ENCODE peak calls at places on chromosomes 4 and X, in four cellular contexts. One of them, this sample, is unnamed.

GRCh38 chrX:13398073-13398823 is 78.4 kb upstream of the ATXN3L start:
- DNase-seq in stomach: peak
- DNase-seq in RWPE1: peak
- DNase-seq in psoas muscle: peak
- DNase-seq in this sample: peak

GRCh38 chr4:39020130-39020529 is 12.1 kb downstream of the TMEM156 start:
- DNase-seq in stomach: no peak
- DNase-seq in RWPE1: no peak
- DNase-seq in psoas muscle: no peak
- DNase-seq in this sample: no peak

GRCh38 chr4:181258569-181258968 is 984.6 kb upstream of the TENM3 start:
- DNase-seq in stomach: no peak
- DNase-seq in RWPE1: no peak
- DNase-seq in psoas muscle: no peak
- DNase-seq in this sample: no peak

GRCh38 chr4:3472411-3473141 is 9.5 kb downstream of the DOK7 start:
- DNase-seq in stomach: no peak
- DNase-seq in RWPE1: no peak
- DNase-seq in psoas muscle: peak
- DNase-seq in this sample: no peak

GRCh38 chr4:11782859-11783258 is 354.2 kb upstream of the HS3ST1 start:
- DNase-seq in stomach: no peak
- DNase-seq in RWPE1: no peak
- DNase-seq in psoas muscle: no peak
- DNase-seq in this sample: no peak

GRCh38 chr4:102036619-102037376 is 246.3 kb downstream of the BANK1 start:
- DNase-seq in stomach: no peak
- DNase-seq in RWPE1: no peak
- DNase-seq in psoas muscle: no peak
- DNase-seq in this sample: peak

GRCh38 chr4:149956678-149957077 is 121.6 kb upstream of the DCLK2 start:
- DNase-seq in stomach: no peak
- DNase-seq in RWPE1: no peak
- DNase-seq in psoas muscle: no peak
- DNase-seq in this sample: no peak

GRCh38 chr4:129900430-129900953 is 804.5 kb downstream of the C4orf33 start:
- DNase-seq in stomach: no peak
- DNase-seq in RWPE1: no peak
- DNase-seq in psoas muscle: no peak
- DNase-seq in this sample: no peak

GRCh38 chr4:4625488-4625887 is 83.6 kb upstream of the STX18 start:
- DNase-seq in stomach: no peak
- DNase-seq in RWPE1: no peak
- DNase-seq in psoas muscle: no peak
- DNase-seq in this sample: no peak

GRCh38 chr4:21469438-21470032 is 479.0 kb downstream of the KCNIP4 start:
- DNase-seq in stomach: no peak
- DNase-seq in RWPE1: peak
- DNase-seq in psoas muscle: no peak
- DNase-seq in this sample: peak

GRCh38 chr4:186770446-186771175 is 47.0 kb upstream of the FAT1 start:
- DNase-seq in stomach: no peak
- DNase-seq in RWPE1: peak
- DNase-seq in psoas muscle: no peak
- DNase-seq in this sample: peak

GRCh38 chr4:185774076-185774731 is 37.8 kb downstream of the SORBS2 start:
- DNase-seq in stomach: no peak
- DNase-seq in RWPE1: no peak
- DNase-seq in psoas muscle: no peak
- DNase-seq in this sample: no peak

GRCh38 chr4:15690020-15690809 is 8.6 kb downstream of the FAM200B start:
- DNase-seq in stomach: no peak
- DNase-seq in RWPE1: peak
- DNase-seq in psoas muscle: no peak
- DNase-seq in this sample: peak

GRCh38 chrX:154486052-154486395 is 391 bp downstream of the UBL4A start:
- DNase-seq in stomach: peak
- DNase-seq in RWPE1: no peak
- DNase-seq in psoas muscle: peak
- DNase-seq in this sample: no peak

GRCh38 chrX:4380710-4381109 is 667.3 kb upstream of the PRKX start:
- DNase-seq in stomach: no peak
- DNase-seq in RWPE1: no peak
- DNase-seq in psoas muscle: no peak
- DNase-seq in this sample: no peak

GRCh38 chr4:181008164-181008563 is 1235.0 kb upstream of the TENM3 start:
- DNase-seq in stomach: no peak
- DNase-seq in RWPE1: no peak
- DNase-seq in psoas muscle: no peak
- DNase-seq in this sample: no peak

GRCh38 chrX:147228153-147228552 is 413.6 kb upstream of the CXorf51A start:
- DNase-seq in stomach: no peak
- DNase-seq in RWPE1: no peak
- DNase-seq in psoas muscle: no peak
- DNase-seq in this sample: no peak

GRCh38 chr4:116668190-116668589 is 417.2 kb downstream of the TRAM1L1 start:
- DNase-seq in stomach: no peak
- DNase-seq in RWPE1: no peak
- DNase-seq in psoas muscle: no peak
- DNase-seq in this sample: no peak

GRCh38 chr4:3293410-3294391 is 880 bp downstream of the RGS12 start:
- DNase-seq in stomach: peak
- DNase-seq in RWPE1: no peak
- DNase-seq in psoas muscle: no peak
- DNase-seq in this sample: no peak

GRCh38 chr4:23333946-23334878 is 555.6 kb downstream of the PPARGC1A start:
- DNase-seq in stomach: no peak
- DNase-seq in RWPE1: peak
- DNase-seq in psoas muscle: no peak
- DNase-seq in this sample: peak

GRCh38 chr4:106315476-106315967 is 487 bp downstream of the TBCK start:
- DNase-seq in stomach: no peak
- DNase-seq in RWPE1: peak
- DNase-seq in psoas muscle: no peak
- DNase-seq in this sample: peak

GRCh38 chr4:149708513-149709175 is 107.0 kb downstream of the IQCM start:
- DNase-seq in stomach: no peak
- DNase-seq in RWPE1: peak
- DNase-seq in psoas muscle: no peak
- DNase-seq in this sample: peak

GRCh38 chr4:81418572-81418971 is 53.1 kb downstream of the RASGEF1B start:
- DNase-seq in stomach: no peak
- DNase-seq in RWPE1: no peak
- DNase-seq in psoas muscle: no peak
- DNase-seq in this sample: no peak

GRCh38 chrX:133448512-133449076 is 33.3 kb upstream of the GPC4 start:
- DNase-seq in stomach: no peak
- DNase-seq in RWPE1: no peak
- DNase-seq in psoas muscle: no peak
- DNase-seq in this sample: peak

GRCh38 chr4:176195184-176195978 is at the start of gene SPATA4:
- DNase-seq in stomach: peak
- DNase-seq in RWPE1: peak
- DNase-seq in psoas muscle: peak
- DNase-seq in this sample: peak
- TF ChIP-seq CTCF in stomach: no peak
- TF ChIP-seq CTCF in RWPE1: no peak
- TF ChIP-seq CTCF in psoas muscle: no peak
- TF ChIP-seq CTCF in this sample: no peak

GRCh38 chr4:55004831-55005230 is 120.6 kb downstream of the KDR start:
- DNase-seq in stomach: no peak
- DNase-seq in RWPE1: no peak
- DNase-seq in psoas muscle: peak
- DNase-seq in this sample: no peak

GRCh38 chr4:55010550-55010949 is 114.8 kb downstream of the KDR start:
- DNase-seq in stomach: no peak
- DNase-seq in RWPE1: no peak
- DNase-seq in psoas muscle: no peak
- DNase-seq in this sample: no peak

GRCh38 chr4:55005910-55006309 is 119.5 kb downstream of the KDR start:
- DNase-seq in stomach: no peak
- DNase-seq in RWPE1: no peak
- DNase-seq in psoas muscle: no peak
- DNase-seq in this sample: no peak

GRCh38 chr4:55012363-55013255 is 112.8 kb downstream of the KDR start:
- DNase-seq in stomach: no peak
- DNase-seq in RWPE1: no peak
- DNase-seq in psoas muscle: no peak
- DNase-seq in this sample: no peak

DNA sequence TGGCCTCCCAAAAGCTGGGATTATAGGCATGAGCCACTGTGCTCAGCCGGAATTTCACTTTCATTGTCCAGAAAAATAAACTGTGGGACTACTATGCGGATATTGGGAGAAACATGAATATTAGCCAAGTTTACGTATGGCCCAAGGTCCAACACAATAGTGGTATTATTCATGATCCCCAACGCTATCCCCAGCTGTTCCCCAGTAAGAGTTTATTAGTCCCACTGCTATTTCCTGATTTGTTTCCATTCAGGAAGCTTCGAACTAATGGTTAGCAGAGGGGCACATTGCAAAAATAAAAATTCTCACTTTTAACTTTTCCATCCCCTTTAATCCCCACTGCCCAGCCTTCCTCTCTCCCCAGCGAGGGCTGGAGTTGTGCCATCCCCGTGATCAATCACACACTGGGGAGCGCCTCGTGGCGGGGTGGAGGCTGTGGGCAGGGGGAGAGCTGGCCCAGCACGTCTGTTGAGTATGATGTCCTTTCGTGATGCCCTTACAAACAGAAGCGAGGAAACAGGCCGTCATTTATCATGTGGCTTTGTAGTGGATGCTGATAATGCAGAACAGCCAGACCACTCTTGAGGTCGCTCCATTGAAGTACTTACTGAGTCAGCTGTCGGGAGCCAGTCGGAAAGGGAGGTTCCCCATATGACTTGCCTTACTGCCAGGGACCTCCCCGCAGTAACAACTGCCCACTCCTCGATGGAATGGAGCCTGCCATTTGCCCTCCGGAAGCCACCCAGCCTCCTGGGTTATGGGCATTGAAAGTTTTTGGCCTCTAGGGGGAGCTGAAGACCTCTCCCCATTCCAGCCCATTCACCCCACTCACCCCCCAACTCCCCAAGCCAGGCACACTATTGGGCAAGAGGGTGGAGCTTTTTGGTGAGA is 117.0 kb downstream of the KDR start:
- DNase-seq in stomach: no peak
- DNase-seq in RWPE1: peak
- DNase-seq in psoas muscle: no peak
- DNase-seq in this sample: peak
- TF ChIP-seq CTCF in stomach: peak
- TF ChIP-seq CTCF in RWPE1: peak
- TF ChIP-seq CTCF in psoas muscle: no peak
- TF ChIP-seq CTCF in this sample: peak

DNA sequence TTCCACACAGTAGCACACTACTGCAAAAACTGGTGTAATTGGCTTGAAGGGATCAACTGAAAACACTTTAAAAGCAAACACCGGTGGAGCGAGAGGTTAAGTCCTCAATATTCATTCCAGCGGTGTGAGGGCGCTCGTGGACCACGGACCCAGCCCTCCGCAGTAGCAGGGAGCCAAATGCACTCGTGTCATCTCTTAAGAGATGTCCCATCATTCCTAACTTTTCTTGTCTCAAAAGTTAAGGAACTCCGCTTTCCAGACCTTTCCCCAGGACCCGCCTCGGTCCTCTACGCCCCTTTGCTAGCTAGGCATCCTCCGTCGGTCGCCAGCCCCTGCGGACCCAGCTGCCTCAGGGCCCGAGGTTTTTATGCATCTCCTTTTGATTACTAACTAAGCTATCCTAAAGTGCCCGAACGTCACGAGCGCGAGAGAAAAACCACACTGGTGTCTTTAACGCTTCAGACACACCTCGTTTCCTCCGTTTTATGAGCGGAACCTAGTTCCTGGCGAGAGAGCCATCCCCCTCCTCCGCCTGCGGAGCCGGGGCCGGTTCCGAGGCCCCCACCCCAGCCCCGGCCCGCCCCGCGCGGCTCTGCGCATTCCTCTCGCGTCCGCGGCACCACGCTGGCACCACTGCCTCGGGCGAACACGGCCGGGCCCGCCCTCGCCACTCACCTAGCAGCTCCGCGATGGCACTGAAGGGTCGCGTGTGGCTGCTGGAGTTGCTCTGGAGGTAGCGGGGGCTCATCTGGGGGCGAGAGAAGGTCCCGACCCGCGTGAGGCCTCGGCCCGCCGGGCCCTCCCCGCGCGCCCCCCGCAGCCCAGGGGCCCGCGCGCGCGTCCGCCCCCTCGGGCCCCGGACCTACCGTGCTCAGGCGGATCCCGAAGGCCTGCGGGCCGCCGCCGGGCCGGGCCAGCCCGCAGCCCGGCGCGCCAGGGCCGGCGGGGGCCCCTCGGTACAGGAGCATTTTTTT is 723 bp downstream of the MORC4 start:
- DNase-seq in stomach: peak
- DNase-seq in RWPE1: peak
- DNase-seq in psoas muscle: peak
- DNase-seq in this sample: peak
- TF ChIP-seq CTCF in stomach: no peak
- TF ChIP-seq CTCF in RWPE1: peak
- TF ChIP-seq CTCF in psoas muscle: peak
- TF ChIP-seq CTCF in this sample: peak

DNA sequence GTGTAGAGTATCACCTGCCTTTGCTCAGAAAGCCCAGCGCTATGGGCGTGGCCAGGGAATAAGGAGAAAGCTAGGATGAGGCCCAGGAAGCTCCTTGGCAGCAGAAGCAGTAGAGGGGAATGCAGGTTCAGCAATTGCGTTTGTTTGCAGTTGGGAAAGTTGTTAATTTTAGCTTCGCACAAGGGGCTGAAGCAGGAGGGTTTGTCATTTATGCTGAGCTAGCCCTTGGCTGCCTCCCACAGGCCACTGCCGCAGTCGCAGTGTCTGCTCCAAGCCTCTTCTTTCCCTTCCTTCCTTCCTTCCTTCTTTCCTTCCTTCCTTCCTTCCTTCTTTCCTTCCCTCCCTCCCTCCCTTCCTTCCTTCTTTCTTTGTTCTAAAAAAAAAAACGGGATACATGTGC is 21.5 kb downstream of the FRMPD3 start:
- DNase-seq in stomach: no peak
- DNase-seq in RWPE1: no peak
- DNase-seq in psoas muscle: no peak
- DNase-seq in this sample: no peak
- TF ChIP-seq CTCF in stomach: no peak
- TF ChIP-seq CTCF in RWPE1: no peak
- TF ChIP-seq CTCF in psoas muscle: no peak
- TF ChIP-seq CTCF in this sample: peak